ENCODE peak calls at places on chromosomes 3 and 15, in four cellular contexts. T, D, L and Q are unnamed samples.

GRCh38 chr3:21274000-21274671 is 476.9 kb downstream of the ZNF385D start:
- DNase-seq in T (peak), D (no peak), L (no peak), Q (no peak)

GRCh38 chr15:83288381-83288801 is 3.9 kb upstream of the BNC1 start:
- DNase-seq in T (no peak), D (no peak), L (no peak), Q (no peak)

GRCh38 chr3:156489462-156489911 is 65.4 kb downstream of the SSR3 start:
- DNase-seq in T (peak), D (no peak), L (no peak), Q (no peak)

GRCh38 chr3:71389911-71390573 is 193.5 kb downstream of the FOXP1 start:
- DNase-seq in T (peak), D (peak), L (peak), Q (peak)

GRCh38 chr3:187958432-187959003 is 195.4 kb upstream of the LPP start:
- DNase-seq in T (no peak), D (no peak), L (no peak), Q (no peak)

GRCh38 chr3:62149962-62150361 is 223.4 kb downstream of the FEZF2 start:
- DNase-seq in T (peak), D (peak), L (no peak), Q (no peak)

GRCh38 chr15:48993411-48993810 is 29.7 kb upstream of the SHC4 start:
- DNase-seq in T (peak), D (no peak), L (no peak), Q (no peak)

GRCh38 chr3:123758081-123758564 is 126.0 kb downstream of the MYLK start:
- DNase-seq in T (peak), D (no peak), L (no peak), Q (no peak)